ENCODE peak calls at places on chromosomes 1 and 21, in seven cellular contexts. K is mammary epithelial cell, T is heart left ventricle, G is uterus, A is K562, M is body of pancreas, U is PC-3. B is an unnamed sample. For H3K27me3, the result is how much of the 10 kb centered on the place peaks cover.

GRCh38 chr1:70855203-70855602 is 192.4 kb downstream of the PTGER3 start:
- DNase-seq in K (no peak), A (no peak), T (no peak), M (no peak), G (no peak), U (no peak), B (no peak)

GRCh38 chr1:37948841-37949240 is 2.0 kb upstream of the INPP5B start:
- DNase-seq in K (no peak), G (no peak), T (no peak), M (no peak), U (no peak), A (no peak), B (no peak)

GRCh38 chr1:109197163-109198042 is 16.3 kb upstream of the SARS1 start:
- DNase-seq in M (peak), K (peak), U (peak), A (peak), G (no peak), T (peak), B (no peak)

GRCh38 chr1:103129255-103129654 is 20.9 kb upstream of the COL11A1 start:
- DNase-seq in T (no peak), U (no peak), A (no peak), K (peak), G (no peak), M (no peak), B (no peak)

GRCh38 chr1:71294178-71294577 is 213.3 kb upstream of the ZRANB2 start:
- DNase-seq in G (no peak), M (no peak), T (no peak), U (no peak), A (no peak), K (no peak), B (no peak)

GRCh38 chr21:14526816-14527689 is 19.1 kb downstream of the SAMSN1 start:
- DNase-seq in T (no peak), K (no peak), M (no peak), G (no peak), U (no peak), A (no peak), B (no peak)

GRCh38 chr1:111596499-111596898 is 23.1 kb upstream of the RAP1A start:
- DNase-seq in K (no peak), T (no peak), G (no peak), A (no peak), M (no peak), U (no peak), B (no peak)

GRCh38 chr21:40386301-40386911 is 460.6 kb downstream of the DSCAM start:
- DNase-seq in G (no peak), U (peak), K (peak), A (peak), T (peak), M (peak), B (peak)

GRCh38 chr21:44391345-44392091 is 38.1 kb downstream of the TRPM2 start:
- DNase-seq in T (peak), G (no peak), M (no peak), U (no peak), A (no peak), K (no peak), B (no peak)

GRCh38 chr1:9798236-9799130 is 25.3 kb downstream of the CLSTN1 start:
- DNase-seq in G (peak), U (no peak), M (no peak), A (no peak), T (no peak), K (peak), B (no peak)

GRCh38 chr1:226644541-226645176 is 94.4 kb downstream of the ITPKB start:
- DNase-seq in K (no peak), G (peak), T (peak), A (no peak), M (peak), U (peak), B (no peak)

GRCh38 chr1:85078903-85079302 is 30.6 kb upstream of the MCOLN3 start:
- DNase-seq in A (no peak), M (no peak), T (no peak), U (peak), G (no peak), K (no peak), B (no peak)

GRCh38 chr1:56123421-56123820 is 455.9 kb downstream of the PLPP3 start:
- DNase-seq in A (no peak), G (no peak), U (no peak), M (no peak), T (no peak), K (peak), B (no peak)
- H3K27ac ChIP-seq in A (no peak), G (no peak), U (no peak), M (no peak), T (no peak), K (no peak), B (no peak)

DNA sequence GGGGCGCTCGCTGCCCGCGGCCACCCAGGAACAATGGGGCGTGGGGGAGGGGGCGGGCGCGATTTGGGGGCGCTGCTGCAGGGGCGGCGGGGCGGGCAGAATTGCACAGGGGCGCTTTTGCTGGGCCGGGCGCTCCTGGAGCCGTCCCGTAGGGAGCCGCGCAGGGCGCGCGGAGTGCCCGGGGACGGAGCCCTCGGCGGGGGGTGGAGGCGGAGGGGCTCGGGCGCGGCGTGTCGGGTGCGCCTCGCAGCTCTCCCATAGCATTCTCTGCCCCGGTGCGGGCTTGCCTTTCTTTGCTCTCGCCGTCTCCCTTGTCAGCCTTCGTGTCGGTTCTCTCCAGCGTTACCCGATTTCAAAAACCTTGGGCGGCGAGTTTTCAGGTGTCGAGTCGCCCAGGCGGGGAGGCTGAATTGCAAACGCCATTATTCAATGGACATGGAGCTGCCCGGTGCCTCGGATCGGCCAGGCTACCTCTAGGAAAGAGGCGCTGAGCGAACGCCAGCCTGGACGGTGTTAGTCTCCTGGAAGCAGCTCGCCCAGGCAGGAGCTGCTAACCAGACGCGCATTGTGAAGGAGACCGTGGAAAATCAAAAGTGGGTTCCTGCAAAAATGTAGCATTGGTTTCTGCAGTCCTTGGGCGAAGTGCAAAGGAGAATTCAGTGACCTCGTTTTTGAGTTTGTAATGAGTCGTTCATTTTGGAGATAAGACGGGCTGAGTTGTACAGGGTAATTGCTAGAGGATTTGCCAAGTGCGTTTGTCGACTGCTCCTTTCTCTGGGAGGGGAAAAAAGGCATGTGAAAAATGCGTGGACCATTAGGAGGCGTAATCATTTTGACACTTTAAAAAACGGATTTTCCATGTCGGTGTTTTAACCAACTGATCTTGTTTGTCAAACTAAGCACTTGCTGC is 626 bp downstream of the CXADR start:
- DNase-seq in U (peak), A (peak), G (peak), T (peak), M (peak), K (peak), B (peak)
- TF ChIP-seq CTCF in U (peak), A (no peak), G (no peak), T (no peak), M (no peak), K (peak), B (no peak)

DNA sequence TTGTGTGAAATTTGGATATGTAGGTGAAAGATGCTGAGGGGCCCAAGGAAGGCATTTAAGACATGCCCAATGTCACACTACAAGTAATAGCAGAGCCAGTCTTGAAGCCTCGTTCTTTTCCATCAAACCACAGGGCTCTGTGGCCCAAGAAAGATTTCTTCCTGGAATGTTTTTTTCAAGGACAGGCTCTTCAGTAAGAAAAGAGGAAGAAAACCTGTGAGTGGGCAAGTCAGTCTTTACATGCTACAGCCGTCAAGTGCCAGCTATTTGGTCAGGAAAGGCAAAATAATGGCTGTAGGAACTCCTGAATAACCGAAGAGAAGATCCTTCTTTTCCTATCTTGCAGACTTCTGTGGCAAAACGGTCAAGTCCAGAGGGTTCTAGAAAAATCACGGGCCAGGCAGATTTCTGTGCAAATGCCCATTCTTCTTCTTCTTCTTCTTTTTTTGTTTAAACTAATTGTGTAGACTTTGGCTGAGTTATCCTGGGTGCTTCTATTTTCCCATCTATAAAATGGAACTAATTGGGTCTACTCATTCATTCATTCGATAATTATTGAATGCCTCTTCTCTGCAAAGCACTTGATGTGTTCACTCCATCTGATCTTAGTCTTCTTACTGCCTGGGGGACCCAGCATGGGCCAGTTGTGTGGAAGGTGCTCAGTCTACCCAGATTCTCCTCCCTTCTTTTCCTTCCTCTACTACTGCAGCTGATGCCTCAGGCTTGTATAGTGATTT is 1.9 kb upstream of the ID3 start:
- DNase-seq in K (no peak), M (no peak), A (no peak), G (no peak), U (no peak), T (no peak), B (no peak)
- H3K27me3 ChIP-seq in K (under half), M (under half), A (under half), G (under half), U (under half), T (under half), B (under half)

GRCh38 chr1:115655916-115656315 is 14.1 kb downstream of the VANGL1 start:
- DNase-seq in M (no peak), K (no peak), A (no peak), G (no peak), U (no peak), T (no peak), B (no peak)

GRCh38 chr1:115656461-115657077 is 14.8 kb downstream of the VANGL1 start:
- DNase-seq in T (no peak), A (no peak), U (no peak), K (no peak), G (no peak), M (peak), B (no peak)

GRCh38 chr1:115654125-115654524 is 12.4 kb downstream of the VANGL1 start:
- DNase-seq in A (peak), U (no peak), K (no peak), T (no peak), M (no peak), G (no peak), B (no peak)

GRCh38 chr1:115654663-115655306 is 13.0 kb downstream of the VANGL1 start:
- DNase-seq in A (no peak), K (no peak), T (peak), G (no peak), M (peak), U (no peak), B (peak)

GRCh38 chr1:115655307-115655664 is 13.5 kb downstream of the VANGL1 start:
- DNase-seq in A (no peak), M (no peak), T (no peak), G (no peak), K (no peak), U (no peak), B (no peak)
- H3K27ac ChIP-seq in A (peak), M (no peak), T (peak), G (peak), K (no peak), U (no peak), B (no peak)

DNA sequence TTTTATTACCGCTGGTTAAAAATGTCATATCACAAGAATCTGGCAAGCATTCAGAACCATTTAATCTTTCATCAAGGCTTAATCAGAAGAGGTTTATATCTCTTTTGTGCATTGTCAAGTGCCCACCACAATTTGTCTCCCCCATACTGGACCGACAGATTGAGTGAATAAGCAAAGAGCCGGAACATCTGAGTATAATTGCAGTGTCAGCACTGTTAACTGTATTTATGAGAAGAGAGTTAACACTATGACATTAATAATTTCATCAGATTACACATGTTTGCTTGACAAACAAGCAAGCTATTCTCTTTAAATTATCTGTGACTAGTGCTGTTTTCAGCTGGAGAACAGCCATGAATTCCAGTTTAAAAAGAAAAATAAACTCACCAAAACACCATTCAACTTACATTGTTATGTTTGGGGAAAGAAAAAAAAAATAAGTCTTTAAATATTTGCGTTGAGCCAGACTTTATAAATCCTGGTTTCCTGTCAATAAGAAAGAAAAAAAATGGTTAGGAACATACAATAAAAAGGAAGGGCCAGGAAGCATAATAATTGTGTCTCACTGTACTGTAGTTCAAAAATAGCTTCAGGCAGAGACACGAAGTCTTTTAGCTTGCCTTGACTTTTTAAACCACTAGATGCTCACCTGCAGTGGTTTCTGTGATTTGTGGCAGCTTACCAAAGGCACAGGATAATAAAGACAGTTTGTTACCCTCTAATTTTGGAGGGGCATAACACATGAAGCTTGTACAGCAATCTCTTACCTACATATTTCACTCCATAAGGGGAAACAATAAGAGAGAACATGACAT is 302.2 kb upstream of the ADGRL2 start:
- DNase-seq in G (no peak), A (no peak), T (no peak), U (no peak), M (no peak), K (no peak), B (no peak)
- TF ChIP-seq CTCF in G (no peak), A (no peak), T (no peak), U (no peak), M (no peak), K (no peak), B (no peak)

GRCh38 chr1:1176931-1177330 is 3.3 kb downstream of the TTLL10 start:
- DNase-seq in A (no peak), G (no peak), K (no peak), T (peak), U (no peak), M (no peak), B (no peak)

GRCh38 chr1:1173793-1174415 is at the start of gene TTLL10:
- DNase-seq in U (no peak), K (no peak), T (peak), A (peak), M (peak), G (no peak), B (no peak)

GRCh38 chr1:1177452-1178206 is 3.9 kb downstream of the TTLL10 start:
- DNase-seq in K (no peak), T (peak), G (no peak), M (no peak), U (no peak), A (peak), B (no peak)

GRCh38 chr1:1173061-1173792 is 453 bp upstream of the TTLL10 start:
- DNase-seq in A (peak), K (no peak), M (peak), T (peak), G (no peak), U (no peak), B (no peak)

DNA sequence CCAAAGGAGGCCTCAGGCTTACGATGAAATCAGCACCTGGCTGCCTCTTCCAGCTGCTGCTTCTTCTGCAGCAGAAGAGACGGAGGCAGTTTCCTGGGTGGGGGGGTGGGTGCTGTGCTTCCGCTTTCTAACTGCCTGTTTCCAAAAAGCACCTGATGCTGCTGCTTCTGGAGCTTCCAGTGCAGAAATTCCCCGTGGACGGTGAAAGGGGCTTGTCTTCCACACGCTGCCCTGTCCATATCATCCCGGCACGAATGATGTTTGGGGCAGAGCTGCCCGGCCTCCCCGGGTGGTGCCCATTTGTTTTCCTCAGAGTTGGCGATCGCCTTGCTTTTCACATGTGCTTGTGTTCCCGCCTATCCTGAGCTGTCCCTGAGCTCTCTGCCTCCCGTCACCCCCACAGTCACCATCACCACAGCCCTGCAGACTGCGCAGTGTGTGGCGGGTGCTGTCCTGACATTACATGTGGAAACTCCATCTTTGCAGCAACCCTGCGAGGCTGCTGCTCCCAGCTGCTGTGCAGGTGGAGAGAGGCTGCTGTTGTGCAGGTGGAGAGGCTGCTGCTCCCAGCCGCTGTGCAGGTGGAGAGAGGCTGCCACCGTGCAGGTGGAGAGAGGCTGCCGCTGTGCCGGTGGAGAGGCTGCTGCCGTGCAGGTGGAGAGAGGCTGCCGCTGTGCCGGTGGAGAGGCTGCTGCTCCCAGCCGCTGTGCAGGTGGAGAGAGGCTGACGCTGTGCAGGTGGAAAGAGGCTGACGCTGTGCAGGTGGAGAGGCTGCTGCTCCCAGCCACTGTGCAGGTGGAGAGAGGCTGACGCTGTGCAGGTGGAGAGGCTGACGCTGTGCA is 1.8 kb downstream of the TTLL10 start:
- DNase-seq in G (no peak), A (peak), U (no peak), K (no peak), M (peak), T (peak), B (no peak)
- H3K27me3 ChIP-seq in G (under half), A (half or more), U (under half), K (under half), M (under half), T (half or more), B (under half)

DNA sequence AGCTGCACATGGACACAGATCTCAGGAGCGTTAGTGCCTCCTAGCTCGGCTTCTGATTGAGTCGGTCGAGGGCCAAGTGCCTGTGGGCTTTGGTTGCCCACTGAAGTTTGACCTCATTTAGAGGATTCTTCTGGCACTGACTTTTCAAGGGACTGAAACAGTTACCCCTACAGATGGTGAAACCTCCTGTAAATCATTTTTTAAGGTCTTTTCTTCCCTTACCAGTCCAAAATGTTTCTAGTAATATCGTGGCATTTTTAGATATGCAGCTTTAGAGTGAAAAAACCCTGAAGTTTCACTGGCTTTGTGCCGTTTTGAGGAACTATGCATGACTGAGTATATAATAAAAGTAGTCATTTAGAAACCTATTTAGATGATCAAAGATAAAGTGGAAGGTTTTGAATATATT is 34.7 kb upstream of the L1TD1 start:
- DNase-seq in M (no peak), K (no peak), A (no peak), T (no peak), G (no peak), U (no peak), B (no peak)
- H3K27ac ChIP-seq in M (no peak), K (no peak), A (no peak), T (no peak), G (no peak), U (no peak), B (no peak)

DNA sequence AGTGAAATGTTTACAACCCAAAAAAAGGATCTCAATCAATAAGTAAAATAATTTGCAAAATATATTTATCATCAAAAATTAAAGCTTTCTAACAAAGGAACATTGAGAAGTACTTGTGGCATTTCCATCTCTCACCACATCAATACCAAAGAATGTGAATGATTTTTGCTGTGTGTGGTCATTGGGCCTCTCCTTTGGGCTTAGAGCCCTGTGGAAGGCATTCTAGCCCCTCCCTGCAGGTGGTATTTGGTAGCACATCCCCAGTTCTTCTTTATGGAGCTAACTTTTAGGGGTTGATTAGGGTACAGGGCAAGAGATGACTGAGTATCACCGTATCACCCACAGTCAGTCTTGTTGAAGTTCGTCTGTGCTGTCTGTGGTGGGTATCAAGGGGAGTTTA is 294.1 kb upstream of the SGIP1 start:
- DNase-seq in T (no peak), K (no peak), M (no peak), G (no peak), U (no peak), A (no peak), B (no peak)
- TF ChIP-seq CTCF in T (no peak), K (no peak), M (no peak), G (no peak), U (peak), A (peak), B (no peak)

DNA sequence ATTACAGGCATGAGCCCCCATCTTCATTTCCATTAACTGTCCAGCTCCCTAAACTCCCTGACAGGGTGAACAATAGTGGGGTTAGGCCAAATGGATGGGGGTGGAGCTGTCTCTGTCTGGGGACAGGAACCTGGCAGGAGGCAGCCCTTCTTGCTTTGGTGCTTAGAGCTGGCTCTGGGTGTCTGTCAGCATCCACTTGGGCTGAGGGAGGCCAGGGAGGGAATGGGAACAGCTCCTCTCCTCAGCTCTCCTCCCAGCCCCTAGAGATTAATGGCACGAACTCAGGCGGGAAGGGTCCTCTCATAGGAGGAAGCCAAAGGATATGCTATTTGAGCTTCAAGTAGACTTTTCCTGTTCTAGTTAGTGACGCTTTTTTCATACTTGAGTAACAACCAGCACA is 11.1 kb upstream of the ETV3L start:
- DNase-seq in A (no peak), M (no peak), T (no peak), U (no peak), K (no peak), G (no peak), B (no peak)
- H3K27me3 ChIP-seq in A (half or more), M (under half), T (half or more), U (under half), K (under half), G (under half), B (under half)

B was measured in prostate gland.